ENCODE peak calls at places on chromosomes 5 and 9, in seven cellular contexts. P is IMR-90, S is GM13976, A is hepatocyte, X is esophagus squamous epithelium, G is cardiac muscle cell, R is lower lobe of right lung. L is an unnamed sample.

GRCh38 chr9:75239176-75239575 is 150.9 kb downstream of the OSTF1 start:
- DNase-seq in P (peak; percentile 29), S (no peak), A (peak; percentile 45), X (no peak), G (no peak), R (peak; percentile 79), L (peak; percentile 64)

GRCh38 chr5:176154821-176155220 is 83.4 kb upstream of the SIMC1 start:
- DNase-seq in P (no peak), S (no peak), A (no peak), X (no peak), G (no peak), R (no peak), L (no peak)

GRCh38 chr5:103211858-103212500 is 46.6 kb upstream of the MACIR start:
- DNase-seq in P (no peak), S (no peak), A (no peak), X (no peak), G (no peak), R (no peak), L (no peak)

GRCh38 chr5:42001673-42002072 is 76.6 kb downstream of the FBXO4 start:
- DNase-seq in P (no peak), S (no peak), A (no peak), X (no peak), G (peak; percentile 9), R (no peak), L (no peak)

GRCh38 chr5:175591293-175591692 is 66.6 kb upstream of the HRH2 start:
- DNase-seq in P (no peak), S (no peak), A (no peak), X (no peak), G (no peak), R (no peak), L (no peak)

GRCh38 chr9:104794070-104794469 is 30.1 kb downstream of the NIPSNAP3B start:
- DNase-seq in P (no peak), S (no peak), A (no peak), X (no peak), G (no peak), R (no peak), L (no peak)

GRCh38 chr5:73298251-73299016 is 125.4 kb downstream of the TMEM174 start:
- DNase-seq in P (peak; percentile 85), S (peak; percentile 23), A (no peak), X (no peak), G (no peak), R (no peak), L (no peak)

GRCh38 chr5:134247825-134248224 is 22.0 kb upstream of the PPP2CA start:
- DNase-seq in P (peak; percentile 2), S (no peak), A (no peak), X (no peak), G (no peak), R (no peak), L (no peak)

GRCh38 chr5:136159457-136159856 is 26.8 kb downstream of the SMAD5 start:
- DNase-seq in P (peak; percentile 53), S (no peak), A (no peak), X (no peak), G (no peak), R (no peak), L (no peak)

GRCh38 chr5:180116441-180117377 is 45.1 kb upstream of the RNF130 start:
- DNase-seq in P (no peak), S (no peak), A (no peak), X (no peak), G (no peak), R (peak; percentile 45), L (no peak)
- TF ChIP-seq CTCF in P (no peak), S (no peak), A (no peak), X (no peak), G (no peak), R (no peak), L (no peak)

DNA sequence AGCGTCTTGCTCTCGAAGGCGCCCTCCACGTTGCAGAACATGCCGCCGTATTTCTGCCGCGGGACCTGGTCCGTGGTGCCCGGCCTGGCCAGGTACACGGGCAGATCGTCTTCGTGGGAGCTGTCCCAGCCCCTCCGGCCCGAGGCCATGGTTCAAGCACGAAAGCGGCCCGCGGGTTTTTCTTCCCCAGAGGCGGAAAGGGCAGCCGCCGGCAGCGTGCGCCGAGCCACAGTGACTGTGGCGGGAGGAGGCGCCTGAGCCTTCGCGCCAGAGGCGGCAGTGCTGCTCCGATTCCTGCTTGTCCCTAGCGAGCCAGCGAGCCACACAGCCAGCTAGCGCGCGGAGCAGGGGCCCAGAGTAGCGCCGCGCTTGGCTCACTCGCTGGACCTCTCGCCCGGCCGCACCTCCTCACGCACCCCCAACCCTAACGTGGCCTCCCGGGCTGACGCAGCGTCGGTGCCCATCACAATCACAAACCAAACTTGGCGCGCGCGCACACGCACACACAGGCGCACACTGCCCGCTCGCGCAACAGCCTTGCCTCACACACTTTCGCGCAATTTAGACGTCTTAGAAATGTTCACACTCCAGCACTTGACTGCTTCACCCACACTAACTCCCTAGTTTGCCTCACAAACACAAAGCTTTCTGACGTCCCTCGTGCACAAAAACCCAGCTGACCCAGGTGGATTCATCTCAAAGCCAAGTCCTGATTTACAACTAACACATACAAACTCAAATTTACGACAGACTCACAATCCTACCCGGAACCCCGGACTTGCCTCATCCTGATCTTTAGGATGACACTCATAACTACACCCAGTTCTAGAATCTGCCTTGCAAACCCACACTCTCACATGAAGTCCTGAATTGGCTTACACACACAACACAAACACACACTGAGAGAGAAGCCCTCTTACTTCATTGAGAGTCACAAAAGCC is at the start of gene DPYSL3:
- DNase-seq in P (peak; percentile 78), S (peak; percentile 21), A (peak; percentile 87), X (no peak), G (peak; percentile 86), R (peak; percentile 67), L (peak; percentile 81)
- TF ChIP-seq CTCF in P (peak; percentile 42), S (no peak), A (peak; percentile 32), X (peak; percentile 13), G (peak; percentile 45), R (peak; percentile 54), L (peak; percentile 62)

GRCh38 chr5:97049175-97049574 is 93.2 kb downstream of the LIX1 start:
- DNase-seq in P (no peak), S (no peak), A (no peak), X (no peak), G (no peak), R (no peak), L (no peak)

GRCh38 chr5:97043511-97043910 is 98.9 kb downstream of the LIX1 start:
- DNase-seq in P (no peak), S (no peak), A (no peak), X (no peak), G (peak; percentile 28), R (no peak), L (no peak)

GRCh38 chr5:97044057-97044456 is 98.4 kb downstream of the LIX1 start:
- DNase-seq in P (peak; percentile 18), S (no peak), A (peak; percentile 55), X (no peak), G (peak; percentile 59), R (no peak), L (peak; percentile 30)

GRCh38 chr5:97047076-97047475 is 95.3 kb downstream of the LIX1 start:
- DNase-seq in P (no peak), S (no peak), A (no peak), X (no peak), G (no peak), R (no peak), L (no peak)

GRCh38 chr5:97046270-97046982 is 96.0 kb downstream of the LIX1 start:
- DNase-seq in P (peak; percentile 25), S (no peak), A (no peak), X (no peak), G (no peak), R (no peak), L (peak; percentile 15)
- TF ChIP-seq CTCF in P (no peak), S (no peak), A (no peak), X (no peak), G (no peak), R (no peak), L (no peak)

GRCh38 chr5:139236479-139236878 is 38.3 kb upstream of the SIL1 start:
- DNase-seq in P (no peak), S (no peak), A (no peak), X (no peak), G (no peak), R (no peak), L (no peak)
- TF ChIP-seq CTCF in P (no peak), S (no peak), A (no peak), X (no peak), G (no peak), R (no peak), L (no peak)

GRCh38 chr9:9004844-9005243 is 1205.3 kb upstream of the DMAC1 start:
- DNase-seq in P (no peak), S (no peak), A (no peak), X (no peak), G (peak; percentile 17), R (no peak), L (no peak)

DNA sequence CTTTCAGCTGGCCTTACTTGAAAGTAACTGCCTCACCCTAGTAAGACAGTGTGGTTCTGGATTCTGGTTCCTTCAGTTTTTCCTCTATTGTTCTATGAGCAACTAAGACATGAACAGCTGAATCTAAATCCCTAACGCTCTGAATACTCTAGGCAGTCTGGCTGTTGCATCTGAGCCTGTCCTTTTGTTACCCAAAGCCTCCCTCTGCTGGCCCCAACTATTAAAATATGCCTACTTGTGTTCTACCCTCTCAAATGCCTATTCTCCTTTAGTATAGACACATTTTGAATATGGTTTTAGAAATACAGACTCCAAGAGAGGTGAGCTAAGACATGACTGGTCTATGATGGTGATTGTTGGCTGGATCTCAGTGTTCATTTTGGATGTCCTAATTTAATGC is 1203.6 kb upstream of the DMAC1 start:
- DNase-seq in P (no peak), S (no peak), A (peak; percentile 42), X (no peak), G (peak; percentile 59), R (no peak), L (no peak)
- TF ChIP-seq CTCF in P (no peak), S (no peak), A (peak; percentile 37), X (no peak), G (no peak), R (peak; percentile 7), L (no peak)